ENCODE peak calls at places on chromosomes 12 and 14, in ten cellular contexts. J is NCI-H2029, B is kidney glomerular epithelial cell, W is naive B cell, X is KBM-7, K is HFFc6, I is GM10248, A is putamen, C is IMR-90, G is NCI-H1048. E is an unnamed sample.

GRCh38 chr12:47088021-47088944 is 8.5 kb upstream of the AMIGO2 start:
- DNase-seq in G (no peak), X (no peak), J (peak), C (peak), B (peak), W (no peak), K (no peak), I (no peak), A (no peak), E (no peak)

GRCh38 chr12:18431776-18432175 is 170.5 kb downstream of the PIK3C2G start:
- DNase-seq in I (no peak), A (no peak), X (no peak), B (no peak), W (no peak), J (no peak), K (no peak), G (no peak), C (no peak), E (no peak)

GRCh38 chr12:19642305-19642704 is 203.0 kb downstream of the AEBP2 start:
- DNase-seq in B (no peak), I (no peak), K (no peak), W (no peak), J (peak), X (peak), G (no peak), A (no peak), C (no peak), E (no peak)

GRCh38 chr14:100706860-100707259 is 19.8 kb upstream of the DLK1 start:
- DNase-seq in B (no peak), G (no peak), C (no peak), K (no peak), X (no peak), W (no peak), I (no peak), J (no peak), A (no peak), E (no peak)

GRCh38 chr14:35695647-35696046 is 113.4 kb downstream of the RALGAPA1 start:
- DNase-seq in C (peak), W (no peak), K (no peak), A (no peak), B (no peak), I (no peak), G (no peak), X (no peak), J (no peak), E (no peak)

GRCh38 chr14:102590667-102591099 is 1.8 kb upstream of the RCOR1 start:
- DNase-seq in X (no peak), I (no peak), J (no peak), A (no peak), W (no peak), G (no peak), C (peak), B (no peak), K (no peak), E (peak)

GRCh38 chr12:7154042-7154441 is 23.9 kb downstream of the CLSTN3 start:
- DNase-seq in W (no peak), J (no peak), C (no peak), A (no peak), G (no peak), K (no peak), X (no peak), B (no peak), I (no peak), E (no peak)

GRCh38 chr12:13749380-13749779 is 232.0 kb downstream of the GRIN2B start:
- DNase-seq in C (no peak), A (no peak), J (no peak), I (no peak), G (no peak), B (no peak), W (no peak), X (no peak), K (no peak), E (no peak)

GRCh38 chr12:76409074-76409473 is 60.9 kb upstream of the BBS10 start:
- DNase-seq in B (no peak), I (no peak), C (no peak), J (no peak), X (no peak), W (no peak), K (no peak), A (no peak), G (no peak), E (no peak)

GRCh38 chr12:97609957-97610356 is 147.4 kb downstream of the RMST start:
- DNase-seq in G (no peak), A (no peak), I (no peak), B (no peak), J (no peak), X (no peak), K (no peak), C (no peak), W (no peak), E (no peak)

GRCh38 chr14:33676135-33676566 is 274.7 kb downstream of the EGLN3 start:
- DNase-seq in A (peak), G (no peak), W (no peak), B (peak), J (peak), X (peak), K (no peak), C (no peak), I (no peak), E (peak)

GRCh38 chr12:49033611-49034286 is 15.2 kb upstream of the PRKAG1 start:
- DNase-seq in I (no peak), G (no peak), C (no peak), X (no peak), K (no peak), A (no peak), W (no peak), J (no peak), B (no peak), E (no peak)

GRCh38 chr14:104856869-104857860 is 7.9 kb upstream of the CEP170B start:
- DNase-seq in A (peak), J (no peak), C (no peak), K (no peak), B (no peak), G (no peak), W (no peak), X (no peak), I (no peak), E (no peak)

GRCh38 chr12:102399653-102400052 is 80.7 kb downstream of the IGF1 start:
- DNase-seq in J (no peak), B (no peak), G (no peak), W (no peak), K (no peak), A (no peak), X (no peak), I (no peak), C (no peak), E (no peak)

E was measured in H54.